ENCODE peak calls at places on chromosome 14, in six cellular contexts. One of them, this sample, is unnamed.

GRCh38 chr14:106210650-106211049 is 684.3 kb downstream of the TMEM121 start:
- DNase-seq in NB4: peak
- DNase-seq in activated CD4-positive, alpha-beta memory T cell treated with anti-CD3 and anti-CD28 coated beads for 36 hours: peak
- DNase-seq in HS-27A: no peak
- DNase-seq in stimulated activated CD8-positive, alpha-beta memory T cell treated with anti-CD3 and anti-CD28 coated beads, Interleukin-12 subunit alpha, Interleukin-12 subunit beta, amount 100 ng/mL, for 4 hours: no peak
- DNase-seq in NCI-H1417 treated with DMSO at 0.1 percent for 48 hours: no peak
- DNase-seq in this sample: no peak

GRCh38 chr14:97056086-97056485 is 258.9 kb downstream of the VRK1 start:
- DNase-seq in NB4: peak
- DNase-seq in activated CD4-positive, alpha-beta memory T cell treated with anti-CD3 and anti-CD28 coated beads for 36 hours: peak
- DNase-seq in HS-27A: no peak
- DNase-seq in stimulated activated CD8-positive, alpha-beta memory T cell treated with anti-CD3 and anti-CD28 coated beads, Interleukin-12 subunit alpha, Interleukin-12 subunit beta, amount 100 ng/mL, for 4 hours: no peak
- DNase-seq in NCI-H1417 treated with DMSO at 0.1 percent for 48 hours: no peak
- DNase-seq in this sample: no peak

GRCh38 chr14:78222746-78223145 is 52.6 kb downstream of the NRXN3 start:
- DNase-seq in NB4: no peak
- DNase-seq in activated CD4-positive, alpha-beta memory T cell treated with anti-CD3 and anti-CD28 coated beads for 36 hours: no peak
- DNase-seq in HS-27A: no peak
- DNase-seq in stimulated activated CD8-positive, alpha-beta memory T cell treated with anti-CD3 and anti-CD28 coated beads, Interleukin-12 subunit alpha, Interleukin-12 subunit beta, amount 100 ng/mL, for 4 hours: no peak
- DNase-seq in NCI-H1417 treated with DMSO at 0.1 percent for 48 hours: no peak
- DNase-seq in this sample: no peak

GRCh38 chr14:61193471-61193870 is 87.7 kb downstream of the TMEM30B start:
- DNase-seq in NB4: no peak
- DNase-seq in activated CD4-positive, alpha-beta memory T cell treated with anti-CD3 and anti-CD28 coated beads for 36 hours: no peak
- DNase-seq in HS-27A: no peak
- DNase-seq in stimulated activated CD8-positive, alpha-beta memory T cell treated with anti-CD3 and anti-CD28 coated beads, Interleukin-12 subunit alpha, Interleukin-12 subunit beta, amount 100 ng/mL, for 4 hours: no peak
- DNase-seq in NCI-H1417 treated with DMSO at 0.1 percent for 48 hours: no peak
- DNase-seq in this sample: no peak

GRCh38 chr14:67517083-67517482 is 16.0 kb upstream of the PLEKHH1 start:
- DNase-seq in NB4: no peak
- DNase-seq in activated CD4-positive, alpha-beta memory T cell treated with anti-CD3 and anti-CD28 coated beads for 36 hours: no peak
- DNase-seq in HS-27A: no peak
- DNase-seq in stimulated activated CD8-positive, alpha-beta memory T cell treated with anti-CD3 and anti-CD28 coated beads, Interleukin-12 subunit alpha, Interleukin-12 subunit beta, amount 100 ng/mL, for 4 hours: no peak
- DNase-seq in NCI-H1417 treated with DMSO at 0.1 percent for 48 hours: no peak
- DNase-seq in this sample: no peak

GRCh38 chr14:51319181-51319597 is 79.1 kb downstream of the TMX1 start:
- DNase-seq in NB4: no peak
- DNase-seq in activated CD4-positive, alpha-beta memory T cell treated with anti-CD3 and anti-CD28 coated beads for 36 hours: no peak
- DNase-seq in HS-27A: no peak
- DNase-seq in stimulated activated CD8-positive, alpha-beta memory T cell treated with anti-CD3 and anti-CD28 coated beads, Interleukin-12 subunit alpha, Interleukin-12 subunit beta, amount 100 ng/mL, for 4 hours: no peak
- DNase-seq in NCI-H1417 treated with DMSO at 0.1 percent for 48 hours: no peak
- DNase-seq in this sample: no peak

GRCh38 chr14:72517736-72518135 is 376.2 kb downstream of the DPF3 start:
- DNase-seq in NB4: peak
- DNase-seq in activated CD4-positive, alpha-beta memory T cell treated with anti-CD3 and anti-CD28 coated beads for 36 hours: no peak
- DNase-seq in HS-27A: no peak
- DNase-seq in stimulated activated CD8-positive, alpha-beta memory T cell treated with anti-CD3 and anti-CD28 coated beads, Interleukin-12 subunit alpha, Interleukin-12 subunit beta, amount 100 ng/mL, for 4 hours: no peak
- DNase-seq in NCI-H1417 treated with DMSO at 0.1 percent for 48 hours: no peak
- DNase-seq in this sample: no peak

GRCh38 chr14:93332032-93332852 is 594 bp downstream of the BTBD7 start:
- DNase-seq in NB4: peak
- DNase-seq in activated CD4-positive, alpha-beta memory T cell treated with anti-CD3 and anti-CD28 coated beads for 36 hours: peak
- DNase-seq in HS-27A: no peak
- DNase-seq in stimulated activated CD8-positive, alpha-beta memory T cell treated with anti-CD3 and anti-CD28 coated beads, Interleukin-12 subunit alpha, Interleukin-12 subunit beta, amount 100 ng/mL, for 4 hours: no peak
- DNase-seq in NCI-H1417 treated with DMSO at 0.1 percent for 48 hours: no peak
- DNase-seq in this sample: no peak

GRCh38 chr14:100898935-100899840 is 4.3 kb downstream of the RTL1 start:
- DNase-seq in NB4: no peak
- DNase-seq in activated CD4-positive, alpha-beta memory T cell treated with anti-CD3 and anti-CD28 coated beads for 36 hours: no peak
- DNase-seq in HS-27A: no peak
- DNase-seq in stimulated activated CD8-positive, alpha-beta memory T cell treated with anti-CD3 and anti-CD28 coated beads, Interleukin-12 subunit alpha, Interleukin-12 subunit beta, amount 100 ng/mL, for 4 hours: no peak
- DNase-seq in NCI-H1417 treated with DMSO at 0.1 percent for 48 hours: no peak
- DNase-seq in this sample: no peak

GRCh38 chr14:104144911-104145825 is 6.8 kb downstream of the KIF26A start:
- DNase-seq in NB4: no peak
- DNase-seq in activated CD4-positive, alpha-beta memory T cell treated with anti-CD3 and anti-CD28 coated beads for 36 hours: no peak
- DNase-seq in HS-27A: no peak
- DNase-seq in stimulated activated CD8-positive, alpha-beta memory T cell treated with anti-CD3 and anti-CD28 coated beads, Interleukin-12 subunit alpha, Interleukin-12 subunit beta, amount 100 ng/mL, for 4 hours: no peak
- DNase-seq in NCI-H1417 treated with DMSO at 0.1 percent for 48 hours: no peak
- DNase-seq in this sample: no peak

This sample was measured in AML-193.